ENCODE peak calls at places on chromosomes 11 and 22, in five cellular contexts. P is H1, D is GM23338, W is HCT116, J is K562. T is an unnamed sample. For H3K27me3, the result is how much of the 10 kb centered on the place peaks cover.

GRCh38 chr22:22720724-22721261 is 76.4 kb downstream of the GGTLC2 start:
- DNase-seq in P (no peak), W (no peak), D (no peak), J (no peak), T (no peak)

GRCh38 chr22:27525711-27526110 is 275.8 kb downstream of the MN1 start:
- DNase-seq in W (no peak), P (no peak), D (no peak), J (no peak), T (no peak)

GRCh38 chr11:12200359-12201015 is 90.1 kb downstream of the MICAL2 start:
- DNase-seq in P (no peak), D (no peak), W (no peak), J (no peak), T (peak)

GRCh38 chr22:50270302-50271010 is at the start of gene MAPK11:
- DNase-seq in P (peak), W (no peak), J (peak), D (peak), T (peak)

GRCh38 chr11:18091731-18092130 is 14.2 kb downstream of the SAAL1 start:
- DNase-seq in P (no peak), W (no peak), D (no peak), J (no peak), T (peak)

GRCh38 chr11:134640971-134641968 is 229.2 kb upstream of the B3GAT1 start:
- DNase-seq in P (no peak), D (no peak), J (no peak), W (no peak), T (no peak)

GRCh38 chr11:60950933-60951610 is 904 bp downstream of the SLC15A3 start:
- DNase-seq in D (peak), J (no peak), W (no peak), P (peak), T (no peak)

GRCh38 chr22:33917744-33918406 is 2.4 kb downstream of the LARGE1 start:
- DNase-seq in W (no peak), P (no peak), D (peak), J (no peak), T (no peak)

GRCh38 chr11:78313181-78313788 is 104.3 kb downstream of the GAB2 start:
- DNase-seq in D (no peak), W (peak), J (no peak), P (no peak), T (peak)

GRCh38 chr11:21037836-21038235 is 368.4 kb downstream of the NELL1 start:
- DNase-seq in J (no peak), P (no peak), W (no peak), D (no peak), T (no peak)

GRCh38 chr11:94794287-94795168 is 26.4 kb downstream of the AMOTL1 start:
- DNase-seq in J (no peak), W (peak), P (no peak), D (no peak), T (peak)

GRCh38 chr22:31488346-31488883 is 1.2 kb downstream of the EIF4ENIF1 start:
- DNase-seq in P (no peak), J (no peak), W (no peak), D (no peak), T (no peak)

GRCh38 chr11:31815743-31816466 is 4.8 kb upstream of the PAX6 start:
- DNase-seq in D (no peak), J (peak), P (peak), W (no peak), T (peak)

GRCh38 chr11:76808158-76808557 is 25.0 kb downstream of the TSKU start:
- DNase-seq in D (no peak), J (no peak), W (no peak), P (no peak), T (no peak)

GRCh38 chr11:8156877-8157276 is 11.9 kb downstream of the RIC3 start:
- DNase-seq in W (no peak), D (no peak), P (no peak), J (no peak), T (no peak)

GRCh38 chr11:135074397-135074998 is 662.5 kb upstream of the B3GAT1 start:
- DNase-seq in J (no peak), P (no peak), D (peak), W (no peak), T (no peak)

GRCh38 chr11:64007160-64007628 is 21.0 kb downstream of the OTUB1 start:
- DNase-seq in D (peak), P (peak), W (no peak), J (peak), T (no peak)

GRCh38 chr22:50112151-50113118 is 22.6 kb downstream of the MOV10L1 start:
- DNase-seq in W (no peak), P (no peak), D (no peak), J (no peak), T (peak)

GRCh38 chr22:37999640-38000272 is 15.4 kb upstream of the SOX10 start:
- DNase-seq in W (peak), J (no peak), D (no peak), P (no peak), T (peak)

GRCh38 chr11:72326151-72326842 is 82.3 kb upstream of the PHOX2A start:
- DNase-seq in W (no peak), P (no peak), J (peak), D (no peak), T (peak)

GRCh38 chr11:125141686-125142535 is 22.6 kb upstream of the PKNOX2 start:
- DNase-seq in W (no peak), D (peak), P (peak), J (peak), T (no peak)

GRCh38 chr11:125141178-125141577 is 23.4 kb upstream of the PKNOX2 start:
- DNase-seq in J (no peak), D (peak), W (no peak), P (no peak), T (no peak)

GRCh38 chr11:125146232-125146631 is 18.3 kb upstream of the PKNOX2 start:
- DNase-seq in J (no peak), D (peak), W (no peak), P (no peak), T (no peak)

GRCh38 chr11:125138966-125139365 is 25.6 kb upstream of the PKNOX2 start:
- DNase-seq in D (no peak), J (no peak), P (no peak), W (no peak), T (no peak)

GRCh38 chr11:125140251-125140650 is 24.3 kb upstream of the PKNOX2 start:
- DNase-seq in D (no peak), J (no peak), W (no peak), P (no peak), T (no peak)
- H3K27me3 ChIP-seq in D (half or more), J (half or more), W (under half), P (under half), T (under half)

GRCh38 chr11:62505784-62506145 is 40.8 kb downstream of the AHNAK start:
- DNase-seq in W (no peak), D (no peak), J (no peak), P (no peak), T (no peak)
- H3K4me3 ChIP-seq in W (no peak), D (peak), J (peak), P (no peak), T (no peak)

GRCh38 chr11:57392421-57393105 is 2.1 kb upstream of the PRG2 start:
- DNase-seq in J (no peak), D (no peak), P (no peak), W (no peak), T (no peak)
- TF ChIP-seq EZH2 in J (no peak), D (no peak), P (no peak), W (no peak), T (no peak)

DNA sequence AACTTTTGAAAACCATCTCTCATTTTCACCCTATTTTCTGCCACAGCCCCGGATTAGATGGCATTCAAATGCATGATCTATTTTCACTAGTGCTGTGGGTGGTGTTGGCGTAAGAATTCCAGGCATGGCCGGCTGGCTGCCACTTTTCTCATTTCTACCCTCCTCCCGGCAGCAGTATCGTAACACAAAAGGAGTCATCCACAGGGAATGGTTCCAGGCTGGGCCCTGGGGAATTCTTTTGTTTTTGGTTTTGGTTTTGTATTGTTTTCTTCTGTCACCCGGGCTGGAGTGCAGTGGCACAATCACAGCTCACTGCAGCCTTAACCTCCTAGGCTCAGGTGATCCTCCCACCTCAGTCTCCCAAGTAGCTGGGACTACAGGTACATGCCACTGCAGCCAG is 13.8 kb downstream of the JAML start:
- DNase-seq in J (no peak), D (peak), P (peak), W (no peak), T (peak)
- H3K27me3 ChIP-seq in J (under half), D (under half), P (under half), W (under half), T (under half)

DNA sequence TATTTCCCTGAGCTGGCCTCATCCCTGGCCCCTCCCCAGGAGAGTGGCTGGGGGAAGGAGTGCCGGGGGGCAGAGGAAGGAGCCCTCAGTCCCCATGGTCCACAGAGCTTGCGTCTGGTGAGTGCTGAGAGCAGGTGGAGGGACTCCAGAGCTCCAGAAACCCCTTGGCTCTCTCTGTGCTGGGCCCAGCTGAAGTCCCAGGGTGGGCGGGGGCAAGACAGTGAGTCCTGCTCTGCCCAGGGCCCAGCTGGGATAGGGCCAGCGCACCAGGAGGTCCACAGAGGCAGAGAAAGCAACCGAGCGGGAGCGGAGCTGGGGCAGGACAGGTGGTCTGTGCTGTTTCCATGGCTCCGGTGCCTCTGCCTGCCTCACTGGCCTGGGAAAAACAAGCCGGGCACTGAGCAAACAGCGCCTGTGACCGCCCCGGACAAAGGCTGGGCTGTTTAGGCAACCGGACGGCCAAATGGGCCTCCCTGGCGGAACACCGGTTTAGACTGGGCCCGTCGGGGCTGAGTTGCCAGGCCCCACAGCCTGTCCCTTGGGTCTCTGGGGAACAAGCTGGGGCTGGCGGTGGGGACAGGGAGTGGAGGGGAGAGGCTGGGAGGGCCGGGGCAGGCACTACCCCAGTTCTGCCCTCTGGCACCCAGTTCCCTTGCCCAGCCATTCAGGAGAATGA is 34.1 kb upstream of the WNT7B start:
- DNase-seq in J (no peak), D (no peak), W (no peak), P (no peak), T (no peak)
- H3K4me3 ChIP-seq in J (no peak), D (no peak), W (no peak), P (no peak), T (no peak)

GRCh38 chr11:74730601-74731260 is 495 bp downstream of the CHRDL2 start:
- DNase-seq in P (peak), J (no peak), W (no peak), D (peak), T (no peak)
- TF ChIP-seq EZH2 in P (peak), J (no peak), W (no peak), D (peak), T (peak)

GRCh38 chr22:19770349-19771220 is 10.0 kb downstream of the TBX1 start:
- DNase-seq in J (no peak), D (no peak), W (no peak), P (no peak), T (no peak)

GRCh38 chr22:19772422-19772672 is 11.8 kb downstream of the TBX1 start:
- DNase-seq in P (no peak), W (no peak), D (no peak), J (no peak), T (no peak)

GRCh38 chr22:19767427-19768380 is 7.1 kb downstream of the TBX1 start:
- DNase-seq in P (no peak), D (peak), W (peak), J (peak), T (no peak)

GRCh38 chr22:19766506-19767426 is 6.2 kb downstream of the TBX1 start:
- DNase-seq in W (peak), D (peak), P (peak), J (peak), T (no peak)

DNA sequence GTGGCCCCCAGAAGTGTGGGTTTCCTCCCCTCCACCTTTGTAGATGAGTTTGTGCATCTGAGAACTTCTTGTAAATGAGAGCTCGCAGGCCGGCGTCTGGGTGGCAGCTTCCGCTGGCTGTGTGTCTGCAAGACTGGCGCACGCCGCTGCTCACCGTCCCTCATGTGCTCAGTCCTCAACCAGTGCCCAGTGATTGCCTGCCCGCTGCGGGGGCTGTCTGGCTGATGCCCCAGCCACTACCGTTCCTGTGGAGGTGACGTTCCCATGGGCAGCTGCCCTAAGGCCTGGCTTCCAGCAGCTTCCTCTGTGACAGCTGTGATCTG is 8.8 kb downstream of the TBX1 start:
- DNase-seq in P (no peak), D (no peak), W (no peak), J (no peak), T (no peak)
- H3K27me3 ChIP-seq in P (half or more), D (half or more), W (under half), J (under half), T (half or more)

GRCh38 chr11:110077318-110077717 is 15.9 kb upstream of the ZC3H12C start:
- DNase-seq in W (no peak), D (no peak), P (no peak), J (no peak), T (no peak)

GRCh38 chr11:110076388-110076965 is 16.7 kb upstream of the ZC3H12C start:
- DNase-seq in D (peak), W (no peak), P (no peak), J (peak), T (no peak)

GRCh38 chr11:110079726-110080125 is 13.5 kb upstream of the ZC3H12C start:
- DNase-seq in D (peak), P (no peak), J (no peak), W (no peak), T (no peak)

GRCh38 chr11:110077866-110078325 is 15.3 kb upstream of the ZC3H12C start:
- DNase-seq in D (peak), P (no peak), W (no peak), J (peak), T (peak)

DNA sequence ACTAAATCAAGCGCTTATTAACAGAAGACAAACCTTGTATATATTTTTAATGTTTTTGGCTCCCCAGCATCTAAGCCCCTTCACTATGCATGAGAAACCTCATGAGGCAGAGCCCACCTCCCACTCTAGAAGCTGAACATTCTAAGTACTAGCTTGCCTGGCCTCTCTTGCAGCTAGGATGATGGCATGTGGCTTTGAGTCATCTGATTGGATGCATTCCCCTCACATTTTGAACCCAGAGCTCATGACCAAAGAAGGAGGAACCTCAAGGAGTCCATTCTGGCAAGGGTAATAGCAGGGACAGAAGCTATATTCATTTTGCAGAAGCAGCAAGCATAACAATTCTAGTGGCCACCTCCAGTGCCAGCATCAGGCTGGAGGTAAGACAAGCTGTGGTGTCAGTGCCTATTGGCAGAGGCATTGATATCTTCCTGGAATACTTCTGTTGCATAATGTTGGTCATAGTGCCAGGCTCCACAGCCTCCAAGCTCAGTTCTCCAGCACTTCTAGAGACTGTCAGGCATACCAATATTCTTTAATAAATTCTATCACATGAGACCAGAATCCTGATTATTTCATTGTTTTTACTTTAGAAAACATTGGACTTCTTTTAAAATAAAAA is 14.2 kb upstream of the ZC3H12C start:
- DNase-seq in P (no peak), J (no peak), D (no peak), W (no peak), T (no peak)
- H3K4me3 ChIP-seq in P (no peak), J (no peak), D (no peak), W (no peak), T (no peak)

GRCh38 chr11:68859123-68859522 is 17.4 kb upstream of the CPT1A start:
- DNase-seq in W (no peak), D (no peak), P (no peak), J (no peak), T (no peak)

GRCh38 chr11:68852628-68853027 is 10.9 kb upstream of the CPT1A start:
- DNase-seq in W (no peak), P (no peak), J (no peak), D (no peak), T (no peak)

GRCh38 chr11:68857037-68857586 is 15.4 kb upstream of the CPT1A start:
- DNase-seq in P (no peak), W (no peak), D (no peak), J (no peak), T (no peak)

GRCh38 chr11:68855205-68855978 is 13.7 kb upstream of the CPT1A start:
- DNase-seq in P (peak), W (no peak), D (peak), J (no peak), T (peak)

GRCh38 chr11:68854273-68854958 is 12.7 kb upstream of the CPT1A start:
- DNase-seq in W (no peak), D (peak), P (peak), J (no peak), T (no peak)
- TF ChIP-seq EZH2 in W (no peak), D (peak), P (peak), J (no peak), T (peak)